ENCODE peak calls at places on chromosomes 1 and 21, in eight cellular contexts. X, P, L, C, K, F, Q and A are unnamed samples.

GRCh38 chr1:154943649-154944421 is 7.3 kb upstream of the PMVK start:
- DNase-seq in P (peak; percentile 45), C (peak; percentile 70), F (no peak), X (no peak), L (peak; percentile 12), Q (no peak), K (no peak), A (no peak)

GRCh38 chr21:14046401-14046800 is 164.4 kb downstream of the LIPI start:
- DNase-seq in Q (no peak), F (no peak), P (no peak), X (no peak), K (no peak), L (peak; percentile 17), C (no peak), A (no peak)

GRCh38 chr1:57380923-57381322 is 42.9 kb downstream of the DAB1 start:
- DNase-seq in F (no peak), C (no peak), K (no peak), L (no peak), Q (no peak), P (no peak), X (no peak), A (no peak)

GRCh38 chr1:2556277-2557145 is at the start of gene TNFRSF14:
- DNase-seq in F (peak; percentile 69), P (peak; percentile 75), L (peak; percentile 35), C (no peak), Q (peak; percentile 33), K (peak; percentile 84), X (no peak), A (no peak)

GRCh38 chr1:216794541-216795055 is 71.4 kb upstream of the ESRRG start:
- DNase-seq in L (no peak), X (no peak), Q (no peak), F (no peak), P (no peak), C (no peak), K (no peak), A (no peak)

GRCh38 chr1:31591425-31592093 is 15.2 kb downstream of the TINAGL1 start:
- DNase-seq in F (no peak), C (no peak), X (no peak), L (no peak), P (peak; percentile 27), K (peak; percentile 39), Q (no peak), A (no peak)

GRCh38 chr1:185645201-185645640 is 89.0 kb upstream of the HMCN1 start:
- DNase-seq in X (no peak), Q (no peak), K (no peak), C (no peak), F (no peak), P (peak; percentile 54), L (no peak), A (no peak)

GRCh38 chr21:42320791-42321190 is 5.6 kb upstream of the TFF3 start:
- DNase-seq in P (no peak), K (no peak), L (no peak), C (no peak), F (no peak), Q (no peak), X (no peak), A (no peak)

GRCh38 chr1:230834292-230834691 is 34.0 kb downstream of the C1orf198 start:
- DNase-seq in F (no peak), C (no peak), P (no peak), X (no peak), Q (no peak), L (no peak), K (no peak), A (no peak)

GRCh38 chr1:115228191-115228590 is 109.9 kb downstream of the NGF start:
- DNase-seq in F (no peak), P (no peak), X (no peak), L (no peak), Q (no peak), K (no peak), C (no peak), A (no peak)
- TF ChIP-seq CTCF in F (no peak), P (no peak), X (no peak), L (no peak), Q (no peak), K (no peak), C (no peak), A (no peak)

DNA sequence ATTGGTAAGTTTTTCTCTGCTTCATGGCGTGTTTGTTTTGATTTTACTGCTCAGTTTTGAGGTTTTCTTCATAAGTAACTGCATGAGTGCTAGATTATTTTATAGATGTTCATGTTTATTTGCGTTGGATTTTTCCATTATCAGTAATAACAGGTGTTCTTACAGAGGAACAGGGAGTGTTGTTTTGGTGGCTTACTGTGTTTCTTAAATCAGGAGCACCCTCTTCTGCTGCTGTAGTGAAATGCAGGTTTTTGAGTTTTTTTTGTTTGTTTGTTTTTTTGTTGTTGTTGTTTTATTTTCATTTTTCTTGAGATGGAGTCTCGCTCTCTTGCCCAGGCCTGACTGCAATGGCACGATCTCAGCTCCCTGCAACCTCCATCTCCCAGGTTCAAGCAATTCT is 32.6 kb downstream of the CTBS start:
- DNase-seq in Q (no peak), C (no peak), P (peak; percentile 33), K (no peak), X (no peak), L (no peak), F (no peak), A (no peak)
- TF ChIP-seq CTCF in Q (peak; percentile 2), C (no peak), P (peak; percentile 17), K (no peak), X (peak; percentile 33), L (no peak), F (no peak), A (peak; percentile 19)

GRCh38 chr1:244027491-244027890 is 23.6 kb upstream of the ZBTB18 start:
- DNase-seq in X (no peak), Q (no peak), L (no peak), K (no peak), C (no peak), F (no peak), P (no peak), A (no peak)

GRCh38 chr1:244030481-244031040 is 20.5 kb upstream of the ZBTB18 start:
- DNase-seq in C (no peak), Q (no peak), K (no peak), X (no peak), L (no peak), P (no peak), F (no peak), A (no peak)

GRCh38 chr1:244028701-244029100 is 22.4 kb upstream of the ZBTB18 start:
- DNase-seq in F (no peak), X (no peak), L (no peak), C (no peak), P (no peak), K (no peak), Q (no peak), A (no peak)

GRCh38 chr1:244029137-244029536 is 21.9 kb upstream of the ZBTB18 start:
- DNase-seq in X (no peak), C (no peak), F (no peak), K (no peak), P (no peak), L (no peak), Q (no peak), A (no peak)
- TF ChIP-seq CTCF in X (no peak), C (no peak), F (no peak), K (no peak), P (no peak), L (peak; percentile 16), Q (no peak), A (no peak)

DNA sequence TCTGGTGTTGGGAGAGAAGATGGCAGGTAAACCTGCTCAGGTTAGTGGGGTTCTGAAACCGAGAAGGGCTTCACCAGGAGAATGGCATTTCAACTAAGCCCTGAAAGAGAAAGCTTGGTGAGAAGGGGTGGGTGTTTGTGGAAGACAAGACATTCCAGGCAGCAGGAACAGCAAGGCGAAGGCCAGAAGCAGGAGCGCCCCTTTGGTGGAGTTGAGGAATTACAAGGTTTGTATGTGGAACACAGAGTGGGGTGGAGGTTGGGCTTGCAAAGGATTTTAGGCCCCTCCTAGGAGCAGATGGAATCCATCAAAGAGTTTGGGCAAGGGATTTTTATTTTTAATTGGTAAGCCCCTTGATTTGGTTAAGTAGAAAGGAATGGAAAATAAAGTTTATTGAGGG is 24.8 kb upstream of the ELOA start:
- DNase-seq in K (no peak), F (no peak), X (no peak), C (peak; percentile 60), L (peak; percentile 50), Q (peak; percentile 56), P (peak; percentile 47), A (no peak)
- TF ChIP-seq CTCF in K (peak; percentile 40), F (no peak), X (peak; percentile 30), C (peak; percentile 79), L (peak; percentile 50), Q (peak; percentile 65), P (peak; percentile 63), A (peak; percentile 73)

GRCh38 chr1:223684488-223684792 is 18.9 kb upstream of the CAPN8 start:
- DNase-seq in X (no peak), Q (no peak), P (no peak), L (no peak), F (no peak), K (no peak), C (no peak), A (no peak)
- TF ChIP-seq CTCF in X (no peak), Q (no peak), P (no peak), L (no peak), F (no peak), K (no peak), C (peak; percentile 19), A (no peak)

GRCh38 chr1:197352011-197352410 is 84.0 kb downstream of the CRB1 start:
- DNase-seq in K (no peak), X (no peak), Q (no peak), L (peak; percentile 13), F (no peak), C (no peak), P (peak; percentile 16), A (no peak)

GRCh38 chr1:197355248-197355995 is 87.4 kb downstream of the CRB1 start:
- DNase-seq in K (no peak), L (no peak), X (no peak), P (no peak), F (no peak), C (no peak), Q (no peak), A (no peak)

GRCh38 chr1:197360068-197360467 is 92.0 kb downstream of the CRB1 start:
- DNase-seq in K (no peak), L (peak; percentile 2), P (no peak), C (no peak), Q (no peak), X (no peak), F (peak; percentile 57), A (no peak)

GRCh38 chr1:197358959-197359358 is 90.9 kb downstream of the CRB1 start:
- DNase-seq in K (no peak), F (no peak), Q (no peak), L (no peak), C (no peak), P (no peak), X (no peak), A (no peak)

DNA sequence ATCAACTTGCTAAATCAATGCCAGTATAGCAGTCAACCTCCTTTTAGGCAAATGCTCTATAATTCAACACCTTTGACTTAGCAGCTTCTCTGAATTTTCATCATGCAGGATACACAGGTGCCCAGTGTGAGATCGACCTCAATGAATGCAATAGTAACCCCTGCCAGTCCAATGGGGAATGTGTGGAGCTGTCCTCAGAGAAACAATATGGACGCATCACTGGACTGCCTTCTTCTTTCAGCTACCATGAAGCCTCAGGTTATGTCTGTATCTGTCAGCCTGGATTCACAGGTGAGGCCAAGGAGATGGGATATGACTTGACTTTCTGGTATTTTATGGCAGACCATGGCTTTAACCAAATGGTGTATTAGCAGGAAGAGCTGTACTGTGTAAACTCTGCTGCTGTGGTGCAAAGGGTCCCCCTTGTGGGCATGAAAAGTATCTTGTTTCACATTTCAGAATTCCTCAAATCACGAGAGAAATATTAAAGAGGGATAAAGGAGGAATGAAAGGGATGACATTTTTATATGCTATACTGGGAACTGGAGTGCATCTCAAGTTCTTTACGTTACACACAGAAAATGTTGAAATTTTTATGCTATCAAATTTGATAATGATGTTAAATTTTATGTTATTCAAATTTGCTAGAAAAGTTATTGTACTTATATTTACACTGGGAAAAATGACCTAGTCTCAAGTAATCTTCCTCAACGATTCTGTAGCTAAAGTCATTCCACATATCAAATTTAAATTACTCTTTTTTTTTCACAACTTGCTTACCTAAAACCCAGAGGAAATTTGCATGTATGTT is 88.9 kb downstream of the CRB1 start:
- DNase-seq in Q (no peak), K (no peak), F (peak; percentile 51), C (peak; percentile 33), L (peak; percentile 58), P (peak; percentile 64), X (no peak), A (peak; percentile 10)
- TF ChIP-seq CTCF in Q (peak; percentile 59), K (peak; percentile 64), F (peak; percentile 37), C (peak; percentile 83), L (peak; percentile 70), P (peak; percentile 80), X (peak; percentile 76), A (peak; percentile 68)